ENCODE peak calls at places on chromosomes 4 and X, in nine cellular contexts. P, C, E, J, Q, K, A, H and I are unnamed samples.
A peak's percentile ranks its signal among the peaks of the same experiment; 100 is the strongest.

GRCh38 chr4:150297861-150298474 is 219.7 kb downstream of the DCLK2 start:
- DNase-seq in Q (no peak), H (peak; percentile 64), A (peak; percentile 13), K (no peak), E (peak; percentile 54), C (no peak), P (peak; percentile 47), J (peak; percentile 22), I (peak; percentile 24)

GRCh38 chrX:133159205-133159604 is 58.9 kb downstream of the TFDP3 start:
- DNase-seq in P (no peak), J (no peak), K (no peak), H (no peak), A (no peak), Q (no peak), E (no peak), C (no peak), I (no peak)

GRCh38 chr4:48133668-48134444 is at the start of gene TXK:
- DNase-seq in Q (no peak), E (no peak), H (no peak), C (peak; percentile 23), K (no peak), A (no peak), J (no peak), P (no peak), I (no peak)

GRCh38 chrX:48917139-48917980 is 1.5 kb downstream of the PIM2 start:
- DNase-seq in H (peak; percentile 90), A (peak; percentile 59), K (peak; percentile 80), E (peak; percentile 81), J (peak; percentile 84), Q (peak; percentile 67), C (peak; percentile 92), P (peak; percentile 87), I (peak; percentile 82)

GRCh38 chr4:158006973-158007372 is 165.9 kb downstream of the GASK1B start:
- DNase-seq in J (no peak), Q (no peak), E (no peak), K (no peak), P (no peak), C (no peak), H (no peak), A (peak; percentile 95), I (peak; percentile 17)

GRCh38 chr4:109368661-109369060 is 65.0 kb upstream of the SEC24B start:
- DNase-seq in E (no peak), C (no peak), P (no peak), J (no peak), Q (no peak), A (no peak), K (no peak), H (no peak), I (no peak)

GRCh38 chr4:84583871-84584373 is 995 bp downstream of the CDS1 start:
- DNase-seq in C (peak; percentile 9), K (no peak), Q (no peak), E (peak; percentile 74), A (no peak), J (peak; percentile 20), H (no peak), P (no peak), I (no peak)

GRCh38 chrX:15948318-15948660 is 93.7 kb upstream of the AP1S2 start:
- DNase-seq in J (peak; percentile 5), K (no peak), H (no peak), Q (no peak), E (no peak), P (no peak), A (no peak), C (no peak), I (no peak)